ENCODE peak calls at places on chromosome 5, in ten cellular contexts. One of them, this sample, is unnamed. For H3K4me1, the result is how much of the 10 kb centered on the place peaks cover.

GRCh38 chr5:58477760-58478159 is 13.5 kb upstream of the GAPT start:
- DNase-seq in upper lobe of right lung: no peak
- DNase-seq in psoas muscle: no peak
- DNase-seq in fibroblast of lung: no peak
- DNase-seq in IMR-90: no peak
- DNase-seq in ovary: no peak
- DNase-seq in GM23338: peak
- DNase-seq in left ventricle myocardium inferior: no peak
- DNase-seq in heart right ventricle: no peak
- DNase-seq in Caco-2: peak
- DNase-seq in this sample: no peak

GRCh38 chr5:137248476-137248970 is 250.6 kb downstream of the SPOCK1 start:
- DNase-seq in upper lobe of right lung: no peak
- DNase-seq in psoas muscle: no peak
- DNase-seq in ovary: no peak
- DNase-seq in IMR-90: no peak
- DNase-seq in fibroblast of lung: no peak
- DNase-seq in Caco-2: no peak
- DNase-seq in GM23338: no peak
- DNase-seq in heart right ventricle: no peak
- DNase-seq in left ventricle myocardium inferior: no peak
- DNase-seq in this sample: no peak

GRCh38 chr5:36723921-36724320 is 117.5 kb downstream of the SLC1A3 start:
- DNase-seq in left ventricle myocardium inferior: no peak
- DNase-seq in fibroblast of lung: no peak
- DNase-seq in psoas muscle: no peak
- DNase-seq in Caco-2: no peak
- DNase-seq in IMR-90: no peak
- DNase-seq in upper lobe of right lung: no peak
- DNase-seq in heart right ventricle: no peak
- DNase-seq in ovary: no peak
- DNase-seq in GM23338: no peak
- DNase-seq in this sample: no peak

GRCh38 chr5:102296229-102296817 is at the start of gene SLCO4C1:
- DNase-seq in left ventricle myocardium inferior: peak
- DNase-seq in Caco-2: peak
- DNase-seq in heart right ventricle: peak
- DNase-seq in IMR-90: no peak
- DNase-seq in fibroblast of lung: peak
- DNase-seq in ovary: no peak
- DNase-seq in GM23338: peak
- DNase-seq in upper lobe of right lung: peak
- DNase-seq in psoas muscle: peak
- DNase-seq in this sample: peak

GRCh38 chr5:150138551-150139265 is 16.9 kb downstream of the PDGFRB start:
- DNase-seq in left ventricle myocardium inferior: peak
- DNase-seq in Caco-2: peak
- DNase-seq in fibroblast of lung: peak
- DNase-seq in upper lobe of right lung: no peak
- DNase-seq in IMR-90: peak
- DNase-seq in GM23338: peak
- DNase-seq in psoas muscle: no peak
- DNase-seq in ovary: peak
- DNase-seq in heart right ventricle: peak
- DNase-seq in this sample: peak

GRCh38 chr5:177382423-177383029 is 1.7 kb upstream of the SLC34A1 start:
- DNase-seq in ovary: no peak
- DNase-seq in upper lobe of right lung: no peak
- DNase-seq in GM23338: peak
- DNase-seq in heart right ventricle: no peak
- DNase-seq in psoas muscle: no peak
- DNase-seq in IMR-90: peak
- DNase-seq in left ventricle myocardium inferior: no peak
- DNase-seq in Caco-2: peak
- DNase-seq in fibroblast of lung: peak
- DNase-seq in this sample: no peak

GRCh38 chr5:14882658-14883580 is 11.3 kb upstream of the ANKH start:
- DNase-seq in left ventricle myocardium inferior: peak
- DNase-seq in GM23338: no peak
- DNase-seq in heart right ventricle: peak
- DNase-seq in ovary: no peak
- DNase-seq in Caco-2: no peak
- DNase-seq in psoas muscle: no peak
- DNase-seq in upper lobe of right lung: no peak
- DNase-seq in IMR-90: no peak
- DNase-seq in fibroblast of lung: no peak
- DNase-seq in this sample: no peak

GRCh38 chr5:125148706-125149105 is 402.3 kb upstream of the ZNF608 start:
- DNase-seq in IMR-90: peak
- DNase-seq in heart right ventricle: no peak
- DNase-seq in fibroblast of lung: peak
- DNase-seq in psoas muscle: no peak
- DNase-seq in Caco-2: no peak
- DNase-seq in GM23338: no peak
- DNase-seq in upper lobe of right lung: no peak
- DNase-seq in left ventricle myocardium inferior: no peak
- DNase-seq in ovary: no peak
- DNase-seq in this sample: no peak

DNA sequence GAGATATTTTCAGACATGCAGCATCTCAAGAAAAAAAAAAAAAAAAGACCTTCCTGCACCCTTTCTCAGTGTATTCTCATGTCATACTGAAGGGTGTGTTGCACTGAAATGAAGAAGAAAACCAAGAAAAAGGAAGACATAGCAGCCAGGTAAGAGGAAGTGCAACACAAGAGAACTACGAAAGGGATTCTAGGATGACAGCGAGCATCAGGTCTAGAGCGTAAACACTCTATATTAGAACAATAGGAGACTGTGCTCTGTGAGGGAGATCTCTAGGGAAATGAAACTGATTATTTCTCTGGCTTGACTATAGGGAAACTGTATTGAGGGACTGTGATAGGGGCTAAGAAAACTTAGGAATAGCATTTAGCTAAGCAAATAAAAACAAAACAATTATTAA is 30.0 kb downstream of the BTF3 start:
- DNase-seq in IMR-90: no peak
- DNase-seq in Caco-2: no peak
- DNase-seq in heart right ventricle: no peak
- DNase-seq in left ventricle myocardium inferior: no peak
- DNase-seq in upper lobe of right lung: no peak
- DNase-seq in psoas muscle: no peak
- DNase-seq in fibroblast of lung: no peak
- DNase-seq in GM23338: no peak
- DNase-seq in ovary: no peak
- DNase-seq in this sample: no peak
- H3K4me1 ChIP-seq in IMR-90: under half
- H3K4me1 ChIP-seq in Caco-2: under half
- H3K4me1 ChIP-seq in heart right ventricle: under half
- H3K4me1 ChIP-seq in left ventricle myocardium inferior: under half
- H3K4me1 ChIP-seq in upper lobe of right lung: under half
- H3K4me1 ChIP-seq in psoas muscle: under half
- H3K4me1 ChIP-seq in fibroblast of lung: under half
- H3K4me1 ChIP-seq in GM23338: under half
- H3K4me1 ChIP-seq in ovary: under half
- H3K4me1 ChIP-seq in this sample: under half

DNA sequence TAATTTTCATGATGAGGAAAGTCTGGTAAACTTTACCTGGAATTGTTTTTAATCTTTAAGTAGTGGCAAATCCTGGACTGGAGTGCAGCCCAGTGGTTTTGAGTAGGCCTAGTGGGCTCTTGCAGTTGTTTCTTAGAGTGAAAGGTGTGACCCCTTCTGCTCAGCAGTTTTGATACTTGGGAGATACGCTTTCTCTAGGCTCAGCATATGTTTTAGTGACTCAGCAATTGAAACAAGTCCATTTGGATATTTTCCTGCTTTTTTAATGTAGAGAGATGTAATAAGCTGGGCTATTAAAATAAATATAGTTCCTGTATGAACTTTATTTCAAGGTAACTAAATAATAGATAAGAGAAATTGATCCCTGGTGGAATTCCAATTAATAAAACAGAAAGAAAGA is 6.0 kb downstream of the POLR3G start:
- DNase-seq in left ventricle myocardium inferior: no peak
- DNase-seq in psoas muscle: no peak
- DNase-seq in GM23338: no peak
- DNase-seq in heart right ventricle: no peak
- DNase-seq in upper lobe of right lung: no peak
- DNase-seq in Caco-2: no peak
- DNase-seq in ovary: no peak
- DNase-seq in fibroblast of lung: peak
- DNase-seq in IMR-90: peak
- DNase-seq in this sample: no peak
- TF ChIP-seq CTCF in left ventricle myocardium inferior: no peak
- TF ChIP-seq CTCF in psoas muscle: no peak
- TF ChIP-seq CTCF in GM23338: no peak
- TF ChIP-seq CTCF in heart right ventricle: no peak
- TF ChIP-seq CTCF in upper lobe of right lung: no peak
- TF ChIP-seq CTCF in Caco-2: no peak
- TF ChIP-seq CTCF in ovary: no peak
- TF ChIP-seq CTCF in fibroblast of lung: no peak
- TF ChIP-seq CTCF in IMR-90: no peak
- TF ChIP-seq CTCF in this sample: no peak

DNA sequence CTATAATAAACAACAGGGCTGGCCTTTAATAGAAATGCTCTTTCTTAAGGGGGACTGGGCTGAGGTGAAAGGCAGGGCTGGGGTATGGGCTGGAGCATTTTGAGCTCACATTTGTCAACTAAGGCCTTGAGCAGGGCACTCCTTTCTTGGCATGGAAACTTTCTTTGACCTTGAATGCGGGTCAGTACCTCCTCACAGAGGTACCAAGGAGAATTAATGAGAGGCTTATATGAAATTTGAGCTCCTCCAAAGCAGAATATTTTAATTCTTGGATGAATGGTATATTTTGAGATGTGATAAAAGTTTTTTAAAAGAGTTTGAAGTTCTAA is 3.1 kb downstream of the CYSTM1 start:
- DNase-seq in IMR-90: no peak
- DNase-seq in heart right ventricle: no peak
- DNase-seq in GM23338: no peak
- DNase-seq in fibroblast of lung: no peak
- DNase-seq in ovary: no peak
- DNase-seq in Caco-2: no peak
- DNase-seq in left ventricle myocardium inferior: no peak
- DNase-seq in psoas muscle: no peak
- DNase-seq in upper lobe of right lung: no peak
- DNase-seq in this sample: no peak
- H3K4me1 ChIP-seq in IMR-90: under half
- H3K4me1 ChIP-seq in heart right ventricle: under half
- H3K4me1 ChIP-seq in GM23338: under half
- H3K4me1 ChIP-seq in fibroblast of lung: under half
- H3K4me1 ChIP-seq in ovary: under half
- H3K4me1 ChIP-seq in Caco-2: under half
- H3K4me1 ChIP-seq in left ventricle myocardium inferior: half or more
- H3K4me1 ChIP-seq in psoas muscle: half or more
- H3K4me1 ChIP-seq in upper lobe of right lung: half or more
- H3K4me1 ChIP-seq in this sample: under half

DNA sequence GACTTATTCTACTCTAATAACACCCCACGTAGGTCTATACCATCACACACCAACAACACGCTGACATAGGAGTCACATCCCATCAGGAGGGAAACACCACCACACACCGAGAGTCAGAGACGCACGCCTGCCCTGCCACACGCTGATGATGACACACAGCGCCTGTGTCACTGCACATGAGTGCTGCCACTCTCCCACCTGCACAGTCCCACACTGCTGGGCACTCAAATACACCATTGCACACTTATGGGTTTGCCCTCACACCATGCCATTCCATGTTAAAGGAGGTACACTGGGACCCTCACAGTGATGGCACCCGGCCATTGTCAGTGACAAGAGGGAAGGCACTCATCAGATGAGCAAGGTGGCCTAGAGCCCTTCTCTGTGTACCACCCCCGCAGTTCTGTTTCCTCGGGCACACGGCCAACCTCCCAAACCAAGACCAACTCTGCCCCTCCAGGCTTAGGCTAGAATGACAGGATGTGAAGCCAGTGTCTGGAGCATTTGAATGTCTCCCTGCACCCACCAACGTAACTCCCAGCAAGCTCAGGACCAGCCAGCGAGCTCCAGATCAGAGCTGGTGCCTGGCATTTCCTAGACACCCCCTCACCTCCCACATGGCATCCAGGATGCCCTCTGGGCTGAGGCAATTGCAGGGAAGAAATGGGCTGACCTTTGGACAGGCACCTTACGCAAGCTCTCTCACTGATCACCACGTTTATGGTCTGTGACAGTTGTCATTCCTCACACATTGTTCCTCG is 3.6 kb upstream of the CPLX2 start:
- DNase-seq in Caco-2: peak
- DNase-seq in psoas muscle: no peak
- DNase-seq in GM23338: peak
- DNase-seq in fibroblast of lung: no peak
- DNase-seq in heart right ventricle: no peak
- DNase-seq in ovary: no peak
- DNase-seq in IMR-90: no peak
- DNase-seq in left ventricle myocardium inferior: no peak
- DNase-seq in upper lobe of right lung: no peak
- DNase-seq in this sample: no peak
- TF ChIP-seq CTCF in Caco-2: peak
- TF ChIP-seq CTCF in psoas muscle: no peak
- TF ChIP-seq CTCF in GM23338: peak
- TF ChIP-seq CTCF in fibroblast of lung: no peak
- TF ChIP-seq CTCF in heart right ventricle: no peak
- TF ChIP-seq CTCF in ovary: no peak
- TF ChIP-seq CTCF in IMR-90: no peak
- TF ChIP-seq CTCF in left ventricle myocardium inferior: no peak
- TF ChIP-seq CTCF in upper lobe of right lung: no peak
- TF ChIP-seq CTCF in this sample: no peak

DNA sequence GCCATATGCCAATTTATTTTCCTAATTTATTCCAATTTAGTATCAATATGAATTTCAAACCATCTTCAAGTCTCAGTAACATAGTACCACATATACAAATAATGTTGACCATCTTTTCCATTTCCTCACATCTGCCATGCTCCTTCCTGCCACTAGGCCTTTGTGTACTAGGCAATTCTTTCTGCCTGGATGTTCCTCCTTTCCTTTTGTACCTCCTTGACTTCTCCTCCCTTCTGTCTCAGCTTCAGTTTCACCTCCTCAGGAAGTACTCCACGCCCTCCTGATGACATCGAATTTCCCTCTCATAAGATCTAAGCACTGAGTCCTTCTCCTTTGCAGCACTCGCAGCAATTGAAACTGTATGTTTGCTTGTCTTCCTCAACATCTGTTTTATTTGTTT is 53.9 kb downstream of the MEF2C start:
- DNase-seq in Caco-2: no peak
- DNase-seq in ovary: no peak
- DNase-seq in upper lobe of right lung: no peak
- DNase-seq in heart right ventricle: no peak
- DNase-seq in IMR-90: no peak
- DNase-seq in left ventricle myocardium inferior: no peak
- DNase-seq in GM23338: peak
- DNase-seq in psoas muscle: no peak
- DNase-seq in fibroblast of lung: no peak
- DNase-seq in this sample: no peak
- H3K4me1 ChIP-seq in Caco-2: under half
- H3K4me1 ChIP-seq in ovary: under half
- H3K4me1 ChIP-seq in upper lobe of right lung: under half
- H3K4me1 ChIP-seq in heart right ventricle: half or more
- H3K4me1 ChIP-seq in IMR-90: under half
- H3K4me1 ChIP-seq in left ventricle myocardium inferior: half or more
- H3K4me1 ChIP-seq in GM23338: under half
- H3K4me1 ChIP-seq in psoas muscle: half or more
- H3K4me1 ChIP-seq in fibroblast of lung: under half
- H3K4me1 ChIP-seq in this sample: under half